ENCODE peak calls at places on chromosome 21, in nine cellular contexts. J is endothelial cell of umbilical vein, B is K562, C is HCT116, N is stomach, T is upper lobe of left lung, D is sigmoid colon, F is esophagus muscularis mucosa, P is HepG2. Q is an unnamed sample. For H3K9me3, the result is how much of the 10 kb centered on the place peaks cover.

GRCh38 chr21:29626787-29627470 is 312.9 kb downstream of the GRIK1 start:
- DNase-seq in J (no peak), B (no peak), C (no peak), N (no peak), T (no peak), D (no peak), F (no peak), P (no peak), Q (no peak)

GRCh38 chr21:22791986-22792560 is 1793.9 kb downstream of the NCAM2 start:
- DNase-seq in J (peak), B (peak), C (no peak), N (no peak), T (no peak), D (no peak), F (no peak), P (peak), Q (no peak)

GRCh38 chr21:32900814-32901213 is 124.9 kb upstream of the OLIG2 start:
- DNase-seq in J (no peak), B (no peak), C (no peak), N (no peak), T (no peak), D (no peak), F (no peak), P (no peak), Q (no peak)

GRCh38 chr21:27365394-27365793 is 398.5 kb upstream of the ADAMTS5 start:
- DNase-seq in J (no peak), B (no peak), C (no peak), N (no peak), T (no peak), D (no peak), F (no peak), P (no peak), Q (no peak)

GRCh38 chr21:25385912-25386474 is 221.3 kb downstream of the MRPL39 start:
- DNase-seq in J (peak), B (peak), C (peak), N (peak), T (no peak), D (no peak), F (no peak), P (peak), Q (no peak)

GRCh38 chr21:22490044-22490443 is 1491.8 kb downstream of the NCAM2 start:
- DNase-seq in J (no peak), B (no peak), C (no peak), N (no peak), T (no peak), D (no peak), F (no peak), P (no peak), Q (no peak)

GRCh38 chr21:45475797-45476570 is 66.3 kb downstream of the SLC19A1 start:
- DNase-seq in J (no peak), B (no peak), C (no peak), N (no peak), T (no peak), D (no peak), F (no peak), P (no peak), Q (no peak)

GRCh38 chr21:25461730-25462129 is 145.6 kb downstream of the MRPL39 start:
- DNase-seq in J (peak), B (no peak), C (no peak), N (no peak), T (no peak), D (no peak), F (no peak), P (no peak), Q (no peak)

GRCh38 chr21:14492890-14493289 is 53.2 kb downstream of the SAMSN1 start:
- DNase-seq in J (no peak), B (no peak), C (no peak), N (no peak), T (peak), D (no peak), F (no peak), P (no peak), Q (no peak)

GRCh38 chr21:29568020-29568419 is 269.3 kb downstream of the BACH1 start:
- DNase-seq in J (no peak), B (no peak), C (no peak), N (no peak), T (no peak), D (no peak), F (no peak), P (no peak), Q (no peak)

GRCh38 chr21:17725339-17725738 is 93.8 kb downstream of the C21orf91 start:
- DNase-seq in J (no peak), B (no peak), C (no peak), N (no peak), T (peak), D (no peak), F (no peak), P (no peak), Q (no peak)
- TF ChIP-seq POLR2AphosphoS5 in J (no peak), B (no peak), C (no peak), N (no peak), T (no peak), D (no peak), F (no peak), P (no peak), Q (no peak)

GRCh38 chr21:15908187-15908586 is 178.4 kb downstream of the USP25 start:
- DNase-seq in J (no peak), B (peak), C (no peak), N (no peak), T (no peak), D (no peak), F (no peak), P (no peak), Q (no peak)

DNA sequence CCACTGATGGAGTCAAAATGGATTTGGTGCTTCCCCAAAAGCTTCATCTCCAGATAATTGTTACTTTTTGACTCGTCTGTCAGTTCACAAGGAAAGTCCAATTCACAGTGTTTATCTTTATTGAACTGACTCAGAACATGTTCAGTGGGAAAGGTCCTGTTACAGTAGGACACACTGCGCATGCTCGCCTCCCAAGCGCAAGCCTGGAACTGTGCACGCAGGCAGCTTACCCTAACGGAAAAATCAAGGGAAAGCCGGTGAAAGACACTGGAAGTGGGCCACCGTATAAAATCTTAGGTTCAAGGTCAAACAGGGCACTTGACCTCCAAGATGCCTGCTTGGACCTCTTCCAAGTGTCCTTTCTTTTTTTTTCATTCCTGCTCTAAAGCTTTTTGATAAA is 174.6 kb downstream of the USP25 start:
- DNase-seq in J (no peak), B (peak), C (no peak), N (no peak), T (no peak), D (no peak), F (no peak), P (no peak), Q (no peak)
- H3K9me3 ChIP-seq in J (under half), B (under half), C (under half), N (under half), T (under half), D (under half), F (under half), P (under half), Q (under half)

GRCh38 chr21:42397291-42398129 is 1.7 kb upstream of the TMPRSS3 start:
- DNase-seq in J (no peak), B (peak), C (no peak), N (no peak), T (no peak), D (peak), F (no peak), P (no peak), Q (peak)

GRCh38 chr21:42395910-42396625 is at the start of gene TMPRSS3:
- DNase-seq in J (no peak), B (no peak), C (no peak), N (peak), T (peak), D (peak), F (no peak), P (no peak), Q (peak)

GRCh38 chr21:42393443-42393950 is 2.4 kb downstream of the TMPRSS3 start:
- DNase-seq in J (no peak), B (no peak), C (no peak), N (no peak), T (no peak), D (no peak), F (no peak), P (no peak), Q (no peak)

GRCh38 chr21:42392731-42393442 is 3.0 kb downstream of the TMPRSS3 start:
- DNase-seq in J (peak), B (no peak), C (no peak), N (no peak), T (no peak), D (no peak), F (no peak), P (peak), Q (no peak)

DNA sequence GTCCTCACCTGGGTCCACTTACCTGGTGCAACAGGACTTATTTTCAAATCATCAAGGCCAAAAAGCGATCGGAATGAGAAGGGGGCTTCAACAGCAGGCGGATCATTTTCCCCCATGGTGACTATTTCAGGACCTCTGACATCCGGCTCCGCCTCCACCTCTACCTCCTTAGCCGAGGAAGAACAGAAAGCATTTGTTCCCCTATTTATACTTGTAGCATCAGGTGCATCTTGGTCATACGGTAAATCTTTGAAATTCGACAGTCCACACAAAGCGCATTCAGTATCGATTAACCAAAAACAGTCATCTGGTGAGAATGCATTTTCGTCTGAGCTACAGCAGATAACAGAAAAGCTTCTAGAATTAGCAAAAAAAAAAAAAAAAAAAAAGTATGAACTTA is 550 bp downstream of the TMPRSS3 start:
- DNase-seq in J (no peak), B (no peak), C (no peak), N (no peak), T (no peak), D (no peak), F (no peak), P (no peak), Q (peak)
- TF ChIP-seq POLR2AphosphoS5 in J (no peak), B (no peak), C (no peak), N (no peak), T (no peak), D (no peak), F (no peak), P (no peak), Q (no peak)

DNA sequence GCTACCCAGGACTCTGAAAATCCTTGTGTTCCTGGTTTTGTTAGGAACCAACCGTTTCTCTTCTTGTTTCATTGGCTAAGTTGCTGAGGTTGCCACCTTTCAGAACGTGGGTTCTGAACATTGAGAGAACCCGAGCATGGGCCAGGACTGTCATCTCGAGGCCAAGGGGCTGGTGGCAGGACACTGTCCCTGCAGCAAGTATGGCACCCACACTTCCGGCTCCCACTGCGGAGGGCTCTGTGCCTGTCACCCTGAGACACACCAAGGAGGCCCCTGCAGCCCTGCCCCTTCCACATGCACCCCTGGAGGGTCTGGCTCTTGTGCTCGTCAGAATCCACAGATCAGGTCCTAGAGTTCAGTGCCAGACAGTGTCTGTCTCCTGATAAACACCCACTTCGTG is 39.1 kb upstream of the LRRC3 start:
- DNase-seq in J (no peak), B (no peak), C (no peak), N (no peak), T (no peak), D (peak), F (no peak), P (no peak), Q (no peak)
- H3K9me3 ChIP-seq in J (under half), B (under half), C (under half), N (under half), T (under half), D (under half), F (under half), P (under half), Q (under half)

GRCh38 chr21:36567216-36567917 is 87.4 kb upstream of the CLDN14 start:
- DNase-seq in J (no peak), B (no peak), C (no peak), N (no peak), T (no peak), D (no peak), F (no peak), P (no peak), Q (no peak)
- TF ChIP-seq POLR2AphosphoS5 in J (no peak), B (no peak), C (no peak), N (no peak), T (no peak), D (no peak), F (no peak), P (no peak), Q (no peak)

GRCh38 chr21:34176442-34176841 is 103.1 kb downstream of the MRPS6 start:
- DNase-seq in J (no peak), B (no peak), C (no peak), N (no peak), T (no peak), D (peak), F (no peak), P (no peak), Q (no peak)

GRCh38 chr21:34180406-34180805 is 107.0 kb downstream of the MRPS6 start:
- DNase-seq in J (no peak), B (no peak), C (no peak), N (no peak), T (no peak), D (no peak), F (no peak), P (no peak), Q (no peak)

GRCh38 chr21:34180826-34181359 is 107.5 kb downstream of the MRPS6 start:
- DNase-seq in J (no peak), B (no peak), C (no peak), N (no peak), T (no peak), D (peak), F (no peak), P (peak), Q (no peak)

GRCh38 chr21:34179204-34179935 is 106.0 kb downstream of the MRPS6 start:
- DNase-seq in J (no peak), B (no peak), C (no peak), N (no peak), T (no peak), D (peak), F (no peak), P (no peak), Q (no peak)

DNA sequence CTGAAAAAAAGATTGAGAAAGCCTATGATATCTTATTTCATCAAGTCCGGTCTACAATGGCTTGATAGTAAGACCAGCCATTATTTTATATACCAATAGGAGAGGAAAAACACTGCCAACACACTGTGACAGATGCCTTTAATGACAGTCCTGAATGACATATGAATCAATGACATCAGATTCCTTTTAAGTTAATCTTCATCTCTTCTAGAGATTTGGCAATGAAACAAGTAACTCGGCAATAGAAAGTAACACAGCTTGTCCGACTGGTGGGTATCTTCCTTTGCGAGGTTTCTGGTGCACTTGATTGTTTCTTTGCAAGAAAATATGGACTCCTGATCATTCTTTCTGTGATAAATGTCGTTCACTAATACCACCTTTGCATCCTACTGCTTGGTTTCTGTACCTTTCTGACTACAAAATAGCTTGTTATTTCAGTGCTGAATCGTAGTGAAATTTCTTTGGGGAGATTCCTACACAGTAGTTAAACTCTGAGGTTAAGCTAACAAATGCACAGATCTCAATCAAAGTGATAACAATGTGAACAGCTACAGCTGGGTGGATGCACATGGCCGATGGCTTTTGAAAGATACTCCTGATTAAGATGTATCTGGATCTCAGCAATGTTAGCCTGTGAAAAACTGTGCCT is 104.7 kb downstream of the MRPS6 start:
- DNase-seq in J (no peak), B (no peak), C (no peak), N (no peak), T (no peak), D (peak), F (no peak), P (no peak), Q (no peak)
- H3K9me3 ChIP-seq in J (under half), B (under half), C (under half), N (under half), T (under half), D (under half), F (under half), P (under half), Q (under half)